ENCODE peak calls at places on chromosomes 7 and 10, in four cellular contexts. One of them, this sample, is unnamed.
A peak's percentile ranks its signal among the peaks of the same experiment; 100 is the strongest.

GRCh38 chr7:110001254-110001938 is 1089.5 kb upstream of the LRRN3 start:
- DNase-seq in neuronal stem cell: no peak
- DNase-seq in IMR-90: no peak
- DNase-seq in mesenchymal stem cell: no peak
- DNase-seq in this sample: no peak

GRCh38 chr7:6438427-6438826 is 9.3 kb downstream of the DAGLB start:
- DNase-seq in mesenchymal stem cell: peak; percentile 14
- DNase-seq in IMR-90: no peak
- DNase-seq in neuronal stem cell: no peak
- DNase-seq in this sample: no peak

GRCh38 chr7:114854369-114854768 is 67.5 kb upstream of the MDFIC start:
- DNase-seq in neuronal stem cell: no peak
- DNase-seq in IMR-90: no peak
- DNase-seq in mesenchymal stem cell: no peak
- DNase-seq in this sample: no peak

GRCh38 chr10:5447611-5448071 is 35.3 kb downstream of the NET1 start:
- DNase-seq in IMR-90: peak; percentile 14
- DNase-seq in neuronal stem cell: no peak
- DNase-seq in mesenchymal stem cell: no peak
- DNase-seq in this sample: peak; percentile 19

GRCh38 chr7:157279679-157279972 is 57.2 kb upstream of the DNAJB6 start:
- DNase-seq in mesenchymal stem cell: no peak
- DNase-seq in neuronal stem cell: no peak
- DNase-seq in IMR-90: no peak
- DNase-seq in this sample: no peak

GRCh38 chr10:72736176-72736795 is 44.3 kb downstream of the MCU start:
- DNase-seq in neuronal stem cell: no peak
- DNase-seq in IMR-90: peak; percentile 49
- DNase-seq in mesenchymal stem cell: peak; percentile 94
- DNase-seq in this sample: peak; percentile 73

GRCh38 chr7:1083729-1084657 is 3.9 kb upstream of the GPER1 start:
- DNase-seq in IMR-90: no peak
- DNase-seq in mesenchymal stem cell: no peak
- DNase-seq in neuronal stem cell: no peak
- DNase-seq in this sample: no peak

GRCh38 chr10:22606164-22606614 is 108.2 kb downstream of the PIP4K2A start:
- DNase-seq in IMR-90: peak; percentile 59
- DNase-seq in mesenchymal stem cell: peak; percentile 89
- DNase-seq in neuronal stem cell: no peak
- DNase-seq in this sample: peak; percentile 27

GRCh38 chr10:133028158-133028557 is 59.6 kb upstream of the ADGRA1 start:
- DNase-seq in IMR-90: no peak
- DNase-seq in neuronal stem cell: no peak
- DNase-seq in mesenchymal stem cell: no peak
- DNase-seq in this sample: no peak

GRCh38 chr7:50197547-50197946 is 104.5 kb upstream of the ZPBP start:
- DNase-seq in neuronal stem cell: no peak
- DNase-seq in mesenchymal stem cell: no peak
- DNase-seq in IMR-90: no peak
- DNase-seq in this sample: peak; percentile 63

GRCh38 chr10:63464402-63465292 is 1.1 kb downstream of the JMJD1C start:
- DNase-seq in mesenchymal stem cell: no peak
- DNase-seq in IMR-90: peak; percentile 26
- DNase-seq in neuronal stem cell: no peak
- DNase-seq in this sample: peak; percentile 1

GRCh38 chr7:46058424-46058823 is 137.4 kb upstream of the IGFBP3 start:
- DNase-seq in mesenchymal stem cell: peak; percentile 9
- DNase-seq in neuronal stem cell: no peak
- DNase-seq in IMR-90: peak; percentile 80
- DNase-seq in this sample: no peak

GRCh38 chr7:82404094-82404493 is 39.5 kb downstream of the CACNA2D1 start:
- DNase-seq in IMR-90: no peak
- DNase-seq in mesenchymal stem cell: no peak
- DNase-seq in neuronal stem cell: no peak
- DNase-seq in this sample: no peak

GRCh38 chr10:63554666-63555065 is 33.5 kb downstream of the REEP3 start:
- DNase-seq in neuronal stem cell: no peak
- DNase-seq in IMR-90: peak; percentile 91
- DNase-seq in mesenchymal stem cell: peak; percentile 90
- DNase-seq in this sample: no peak

GRCh38 chr10:24341371-24341770 is 132.4 kb downstream of the KIAA1217 start:
- DNase-seq in mesenchymal stem cell: no peak
- DNase-seq in IMR-90: no peak
- DNase-seq in neuronal stem cell: no peak
- DNase-seq in this sample: no peak

GRCh38 chr10:116098411-116099019 is 174.5 kb downstream of the GFRA1 start:
- DNase-seq in mesenchymal stem cell: no peak
- DNase-seq in neuronal stem cell: no peak
- DNase-seq in IMR-90: no peak
- DNase-seq in this sample: no peak

GRCh38 chr7:40219917-40220316 is 85.1 kb downstream of the SUGCT start:
- DNase-seq in neuronal stem cell: no peak
- DNase-seq in IMR-90: peak; percentile 71
- DNase-seq in mesenchymal stem cell: peak; percentile 84
- DNase-seq in this sample: peak; percentile 92

GRCh38 chr10:114077347-114077746 is 33.7 kb downstream of the ADRB1 start:
- DNase-seq in mesenchymal stem cell: no peak
- DNase-seq in IMR-90: no peak
- DNase-seq in neuronal stem cell: no peak
- DNase-seq in this sample: no peak

GRCh38 chr10:50527438-50528043 is 96.2 kb downstream of the SGMS1 start:
- DNase-seq in mesenchymal stem cell: no peak
- DNase-seq in IMR-90: no peak
- DNase-seq in neuronal stem cell: no peak
- DNase-seq in this sample: no peak
- H3K4me2 ChIP-seq in mesenchymal stem cell: no peak overlapping the region
- H3K4me2 ChIP-seq in IMR-90: no peak overlapping the region
- H3K4me2 ChIP-seq in neuronal stem cell: no peak overlapping the region
- H3K4me2 ChIP-seq in this sample: no peak overlapping the region

GRCh38 chr10:128125944-128126764 is at the start of gene MKI67:
- DNase-seq in mesenchymal stem cell: peak; percentile 93
- DNase-seq in IMR-90: peak; percentile 83
- DNase-seq in neuronal stem cell: peak; percentile 89
- DNase-seq in this sample: peak; percentile 88
- H3K4ac ChIP-seq in mesenchymal stem cell: peak within 1 kb of the TSS; percentile 35
- H3K4ac ChIP-seq in IMR-90: peak within 1 kb of the TSS; percentile 29
- H3K4ac ChIP-seq in neuronal stem cell: no peak within 1 kb of the TSS
- H3K4ac ChIP-seq in this sample: peak within 1 kb of the TSS; percentile 86

DNA sequence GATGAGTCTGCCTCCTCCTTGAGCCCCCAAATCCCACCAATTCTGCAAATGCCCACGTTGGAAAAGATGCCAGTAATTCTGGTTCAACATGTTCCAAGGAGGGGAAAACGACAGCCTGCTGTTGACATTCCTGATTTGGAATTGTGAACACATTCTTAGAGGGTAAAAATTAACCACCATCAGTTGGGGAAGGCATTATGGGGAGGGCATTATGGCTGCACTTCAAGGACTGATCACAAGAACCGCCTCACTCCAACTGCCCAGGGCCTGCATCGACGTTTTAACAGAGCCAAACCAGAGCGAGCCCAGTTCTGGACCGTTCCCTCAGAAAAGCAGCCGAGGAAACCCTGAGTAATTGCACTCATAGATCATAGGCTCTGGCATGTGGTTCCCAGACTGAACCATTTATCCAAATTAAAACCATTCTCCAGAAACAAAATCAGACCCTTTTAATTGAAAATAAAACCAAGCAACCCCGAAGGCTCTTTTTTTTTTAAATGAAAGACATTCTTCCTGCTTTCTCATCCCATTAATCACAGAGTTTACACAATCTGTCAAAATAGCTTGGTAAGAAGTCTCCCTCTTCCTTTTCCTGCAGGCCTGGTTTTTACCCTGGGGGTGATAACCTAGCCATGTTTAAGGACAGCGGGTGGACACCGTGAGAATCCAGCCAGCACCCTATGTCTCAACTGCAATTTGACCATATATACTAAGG is 8.0 kb downstream of the TNS3 start:
- DNase-seq in IMR-90: peak; percentile 87
- DNase-seq in mesenchymal stem cell: peak; percentile 95
- DNase-seq in neuronal stem cell: no peak
- DNase-seq in this sample: peak; percentile 80
- H3K4me2 ChIP-seq in IMR-90: peak overlapping the region; percentile 62
- H3K4me2 ChIP-seq in mesenchymal stem cell: no peak overlapping the region
- H3K4me2 ChIP-seq in neuronal stem cell: no peak overlapping the region
- H3K4me2 ChIP-seq in this sample: peak overlapping the region; percentile 26

DNA sequence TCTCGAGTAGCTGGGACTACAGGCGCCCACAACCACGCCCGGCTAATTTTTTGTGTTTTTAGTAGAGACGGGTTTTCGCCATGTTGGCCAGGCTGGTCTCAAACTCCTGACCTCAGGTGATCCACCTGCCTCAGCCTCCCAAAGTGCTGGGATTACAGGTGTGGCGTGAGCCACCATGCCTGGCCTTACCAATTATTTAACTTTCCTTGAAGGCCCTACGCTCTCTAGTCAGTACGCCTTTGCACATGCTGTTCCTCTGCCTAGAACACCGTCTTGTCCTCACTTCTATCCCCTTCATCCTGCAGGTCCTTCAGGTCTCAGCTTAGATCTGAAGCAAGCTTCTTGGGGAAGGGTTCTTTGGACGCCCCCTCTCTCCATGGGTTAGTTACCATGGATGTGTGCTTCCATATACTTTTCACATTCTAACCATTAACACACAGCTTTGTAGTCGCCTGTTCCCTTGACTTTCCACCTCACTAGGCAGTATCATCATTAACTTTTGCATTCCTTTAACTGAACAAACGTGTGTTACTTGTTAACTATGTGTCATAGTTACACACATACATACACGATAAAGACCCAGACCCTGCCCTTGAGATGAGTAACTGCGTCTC is 592 bp upstream of the ATP6V1F start:
- DNase-seq in neuronal stem cell: no peak
- DNase-seq in IMR-90: no peak
- DNase-seq in mesenchymal stem cell: no peak
- DNase-seq in this sample: no peak
- H3K4ac ChIP-seq in neuronal stem cell: no peak overlapping the region
- H3K4ac ChIP-seq in IMR-90: peak overlapping the region; percentile 73
- H3K4ac ChIP-seq in mesenchymal stem cell: no peak overlapping the region
- H3K4ac ChIP-seq in this sample: no peak overlapping the region

DNA sequence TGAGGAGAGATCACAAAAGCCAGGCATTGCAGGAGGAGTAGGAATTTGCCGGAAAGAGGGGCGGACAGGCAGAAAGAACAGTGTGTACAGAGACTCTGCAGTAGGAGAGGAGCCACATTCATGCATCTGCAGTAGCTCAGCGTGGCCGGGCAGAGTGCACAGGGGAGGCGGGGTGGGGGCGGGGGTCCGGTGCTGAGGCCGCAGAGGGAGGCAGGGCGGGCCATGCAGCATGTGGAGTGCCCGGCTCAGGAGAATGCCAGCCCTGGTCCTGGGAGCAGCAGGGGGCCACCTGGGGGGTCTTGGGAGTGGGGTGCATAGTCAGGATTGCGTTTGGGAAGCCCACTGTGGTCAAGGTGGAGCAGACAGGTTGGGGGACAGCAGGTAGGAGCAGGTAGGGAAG is 136.5 kb downstream of the C10orf105 start:
- DNase-seq in neuronal stem cell: no peak
- DNase-seq in IMR-90: no peak
- DNase-seq in mesenchymal stem cell: no peak
- DNase-seq in this sample: no peak
- H3K4me2 ChIP-seq in neuronal stem cell: no peak overlapping the region
- H3K4me2 ChIP-seq in IMR-90: no peak overlapping the region
- H3K4me2 ChIP-seq in mesenchymal stem cell: no peak overlapping the region
- H3K4me2 ChIP-seq in this sample: no peak overlapping the region

GRCh38 chr7:29483219-29484104 is 80.2 kb upstream of the PRR15 start:
- DNase-seq in mesenchymal stem cell: peak; percentile 52
- DNase-seq in IMR-90: no peak
- DNase-seq in neuronal stem cell: no peak
- DNase-seq in this sample: no peak

GRCh38 chr7:29479606-29480200 is 83.9 kb upstream of the PRR15 start:
- DNase-seq in mesenchymal stem cell: peak; percentile 29
- DNase-seq in IMR-90: no peak
- DNase-seq in neuronal stem cell: peak; percentile 54
- DNase-seq in this sample: no peak

GRCh38 chr7:29480456-29480855 is 83.2 kb upstream of the PRR15 start:
- DNase-seq in neuronal stem cell: no peak
- DNase-seq in mesenchymal stem cell: no peak
- DNase-seq in IMR-90: no peak
- DNase-seq in this sample: no peak

GRCh38 chr7:29482056-29482455 is 81.6 kb upstream of the PRR15 start:
- DNase-seq in IMR-90: no peak
- DNase-seq in mesenchymal stem cell: no peak
- DNase-seq in neuronal stem cell: no peak
- DNase-seq in this sample: no peak

DNA sequence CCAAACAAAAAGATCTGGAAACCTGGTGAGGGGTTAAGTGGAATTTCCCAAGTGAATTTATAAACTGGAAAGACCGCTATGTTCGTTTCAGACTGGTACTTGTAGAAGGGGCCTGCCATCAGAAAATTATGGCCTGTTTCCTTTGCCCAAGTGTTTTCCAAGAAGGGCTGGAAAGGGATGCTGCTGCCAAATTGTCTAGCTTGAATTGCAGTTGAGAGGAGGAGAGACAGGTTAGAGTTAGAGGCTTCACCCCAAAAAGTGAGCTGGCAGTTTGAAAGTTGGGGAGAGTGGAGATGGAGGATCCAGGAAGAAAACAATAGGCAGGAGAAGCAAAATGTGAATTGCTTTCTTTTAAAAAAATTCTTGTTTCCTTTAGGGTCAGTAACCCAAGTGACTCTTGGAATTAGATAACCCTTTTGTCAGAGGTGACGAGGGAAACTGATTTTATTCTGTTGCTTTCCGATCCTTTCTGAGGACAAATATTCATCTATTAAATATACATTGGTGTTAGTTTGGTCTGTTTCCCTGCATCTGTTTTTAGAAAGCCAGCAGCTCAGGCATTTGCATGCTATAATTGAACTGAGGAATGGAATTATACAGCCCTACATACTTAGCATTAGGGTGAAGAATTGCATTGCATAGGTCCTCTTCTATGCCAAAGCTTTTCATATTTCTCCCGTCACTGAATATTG is 82.6 kb upstream of the PRR15 start:
- DNase-seq in IMR-90: no peak
- DNase-seq in neuronal stem cell: no peak
- DNase-seq in mesenchymal stem cell: no peak
- DNase-seq in this sample: no peak
- H3K4ac ChIP-seq in IMR-90: no peak overlapping the region
- H3K4ac ChIP-seq in neuronal stem cell: no peak overlapping the region
- H3K4ac ChIP-seq in mesenchymal stem cell: no peak overlapping the region
- H3K4ac ChIP-seq in this sample: no peak overlapping the region